ENCODE peak calls at places on chromosomes 5 and 9, in nine cellular contexts. One of them, this sample, is unnamed.

GRCh38 chr5:54658014-54658413 is 140.5 kb downstream of the SNX18 start:
- DNase-seq in osteocyte: no peak
- DNase-seq in psoas muscle: no peak
- DNase-seq in GM20000: no peak
- DNase-seq in A673: peak; percentile 85
- DNase-seq in spleen: no peak
- DNase-seq in cardiac muscle cell: no peak
- DNase-seq in nephron progenitor cell: no peak
- DNase-seq in choroid plexus epithelial cell: peak; percentile 96
- DNase-seq in this sample: no peak

GRCh38 chr9:18438951-18439350 is 35.0 kb upstream of the ADAMTSL1 start:
- DNase-seq in osteocyte: no peak
- DNase-seq in psoas muscle: no peak
- DNase-seq in GM20000: no peak
- DNase-seq in A673: no peak
- DNase-seq in spleen: no peak
- DNase-seq in cardiac muscle cell: no peak
- DNase-seq in nephron progenitor cell: no peak
- DNase-seq in choroid plexus epithelial cell: no peak
- DNase-seq in this sample: no peak

GRCh38 chr9:88746029-88746743 is 211.2 kb downstream of the NXNL2 start:
- DNase-seq in osteocyte: no peak
- DNase-seq in psoas muscle: peak; percentile 78
- DNase-seq in GM20000: no peak
- DNase-seq in A673: peak; percentile 83
- DNase-seq in spleen: peak; percentile 37
- DNase-seq in cardiac muscle cell: no peak
- DNase-seq in nephron progenitor cell: no peak
- DNase-seq in choroid plexus epithelial cell: peak; percentile 97
- DNase-seq in this sample: peak; percentile 83

GRCh38 chr9:18137815-18138214 is 336.1 kb upstream of the ADAMTSL1 start:
- DNase-seq in osteocyte: no peak
- DNase-seq in psoas muscle: no peak
- DNase-seq in GM20000: no peak
- DNase-seq in A673: no peak
- DNase-seq in spleen: no peak
- DNase-seq in cardiac muscle cell: no peak
- DNase-seq in nephron progenitor cell: no peak
- DNase-seq in choroid plexus epithelial cell: no peak
- DNase-seq in this sample: no peak

GRCh38 chr5:38452201-38452600 is 104.2 kb downstream of the LIFR start:
- DNase-seq in osteocyte: no peak
- DNase-seq in psoas muscle: no peak
- DNase-seq in GM20000: no peak
- DNase-seq in A673: no peak
- DNase-seq in spleen: no peak
- DNase-seq in cardiac muscle cell: no peak
- DNase-seq in nephron progenitor cell: no peak
- DNase-seq in choroid plexus epithelial cell: no peak
- DNase-seq in this sample: no peak

GRCh38 chr5:143338658-143339366 is 64.7 kb downstream of the NR3C1 start:
- DNase-seq in osteocyte: no peak
- DNase-seq in psoas muscle: no peak
- DNase-seq in GM20000: no peak
- DNase-seq in A673: no peak
- DNase-seq in spleen: no peak
- DNase-seq in cardiac muscle cell: no peak
- DNase-seq in nephron progenitor cell: no peak
- DNase-seq in choroid plexus epithelial cell: peak; percentile 83
- DNase-seq in this sample: no peak

GRCh38 chr5:64766105-64766504 is 2.4 kb downstream of the SREK1IP1 start:
- DNase-seq in osteocyte: no peak
- DNase-seq in psoas muscle: no peak
- DNase-seq in GM20000: no peak
- DNase-seq in A673: no peak
- DNase-seq in spleen: no peak
- DNase-seq in cardiac muscle cell: no peak
- DNase-seq in nephron progenitor cell: no peak
- DNase-seq in choroid plexus epithelial cell: no peak
- DNase-seq in this sample: no peak

GRCh38 chr9:112540800-112541199 is 54.2 kb downstream of the KIAA1958 start:
- DNase-seq in osteocyte: no peak
- DNase-seq in psoas muscle: no peak
- DNase-seq in GM20000: no peak
- DNase-seq in A673: no peak
- DNase-seq in spleen: no peak
- DNase-seq in cardiac muscle cell: no peak
- DNase-seq in nephron progenitor cell: no peak
- DNase-seq in choroid plexus epithelial cell: no peak
- DNase-seq in this sample: no peak

GRCh38 chr9:114250235-114250568 is 72.7 kb upstream of the ORM1 start:
- DNase-seq in osteocyte: no peak
- DNase-seq in psoas muscle: peak; percentile 92
- DNase-seq in GM20000: no peak
- DNase-seq in A673: peak; percentile 67
- DNase-seq in spleen: no peak
- DNase-seq in cardiac muscle cell: no peak
- DNase-seq in nephron progenitor cell: no peak
- DNase-seq in choroid plexus epithelial cell: peak; percentile 35
- DNase-seq in this sample: peak; percentile 87

GRCh38 chr5:5353681-5354080 is 68.8 kb upstream of the ICE1 start:
- DNase-seq in osteocyte: no peak
- DNase-seq in psoas muscle: no peak
- DNase-seq in GM20000: no peak
- DNase-seq in A673: no peak
- DNase-seq in spleen: no peak
- DNase-seq in cardiac muscle cell: no peak
- DNase-seq in nephron progenitor cell: no peak
- DNase-seq in choroid plexus epithelial cell: no peak
- DNase-seq in this sample: no peak

GRCh38 chr9:103301051-103301450 is 305.9 kb downstream of the CYLC2 start:
- DNase-seq in osteocyte: no peak
- DNase-seq in psoas muscle: no peak
- DNase-seq in GM20000: no peak
- DNase-seq in A673: no peak
- DNase-seq in spleen: no peak
- DNase-seq in cardiac muscle cell: no peak
- DNase-seq in nephron progenitor cell: no peak
- DNase-seq in choroid plexus epithelial cell: no peak
- DNase-seq in this sample: no peak

GRCh38 chr5:162282191-162282590 is 214.6 kb downstream of the GABRG2 start:
- DNase-seq in osteocyte: no peak
- DNase-seq in psoas muscle: no peak
- DNase-seq in GM20000: no peak
- DNase-seq in A673: no peak
- DNase-seq in spleen: no peak
- DNase-seq in cardiac muscle cell: no peak
- DNase-seq in nephron progenitor cell: no peak
- DNase-seq in choroid plexus epithelial cell: no peak
- DNase-seq in this sample: no peak

GRCh38 chr5:74179183-74179582 is 461.3 kb downstream of the ENC1 start:
- DNase-seq in osteocyte: no peak
- DNase-seq in psoas muscle: no peak
- DNase-seq in GM20000: no peak
- DNase-seq in A673: no peak
- DNase-seq in spleen: no peak
- DNase-seq in cardiac muscle cell: no peak
- DNase-seq in nephron progenitor cell: no peak
- DNase-seq in choroid plexus epithelial cell: peak; percentile 91
- DNase-seq in this sample: no peak

GRCh38 chr5:173926359-173926758 is 38.2 kb downstream of the CPEB4 start:
- DNase-seq in osteocyte: no peak
- DNase-seq in psoas muscle: no peak
- DNase-seq in GM20000: no peak
- DNase-seq in A673: no peak
- DNase-seq in spleen: no peak
- DNase-seq in cardiac muscle cell: peak; percentile 59
- DNase-seq in nephron progenitor cell: no peak
- DNase-seq in choroid plexus epithelial cell: peak; percentile 24
- DNase-seq in this sample: no peak

GRCh38 chr9:135506327-135507103 is 6.0 kb downstream of the MRPS2 start:
- DNase-seq in osteocyte: no peak
- DNase-seq in psoas muscle: no peak
- DNase-seq in GM20000: no peak
- DNase-seq in A673: no peak
- DNase-seq in spleen: peak; percentile 76
- DNase-seq in cardiac muscle cell: no peak
- DNase-seq in nephron progenitor cell: peak; percentile 55
- DNase-seq in choroid plexus epithelial cell: no peak
- DNase-seq in this sample: no peak

GRCh38 chr9:137540536-137540935 is 9.7 kb downstream of the PNPLA7 start:
- DNase-seq in osteocyte: no peak
- DNase-seq in psoas muscle: peak; percentile 45
- DNase-seq in GM20000: no peak
- DNase-seq in A673: no peak
- DNase-seq in spleen: no peak
- DNase-seq in cardiac muscle cell: no peak
- DNase-seq in nephron progenitor cell: no peak
- DNase-seq in choroid plexus epithelial cell: no peak
- DNase-seq in this sample: no peak

DNA sequence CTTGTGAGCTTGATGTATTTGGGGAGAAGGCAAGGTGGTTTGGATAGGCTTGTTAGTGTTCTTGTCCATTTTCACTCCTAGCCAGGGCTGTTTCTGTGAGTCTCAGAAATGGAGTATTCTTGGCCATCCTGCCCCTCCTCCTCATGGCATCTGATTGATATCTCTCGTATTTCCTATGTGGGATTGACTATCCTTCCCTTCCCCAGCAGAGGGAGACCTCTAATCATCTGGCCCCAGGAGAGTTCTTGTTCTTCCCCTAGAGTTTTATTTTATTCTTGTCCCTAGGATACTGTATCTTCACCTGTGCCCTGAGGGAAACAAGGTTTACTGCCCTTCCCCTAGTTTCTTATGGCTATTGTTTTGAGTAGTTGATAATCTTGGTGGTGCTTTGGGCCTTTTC is 114.4 kb downstream of the VPS13A start:
- DNase-seq in osteocyte: no peak
- DNase-seq in psoas muscle: no peak
- DNase-seq in GM20000: no peak
- DNase-seq in A673: peak; percentile 75
- DNase-seq in spleen: no peak
- DNase-seq in cardiac muscle cell: no peak
- DNase-seq in nephron progenitor cell: peak; percentile 3
- DNase-seq in choroid plexus epithelial cell: peak; percentile 73
- DNase-seq in this sample: no peak
- TF ChIP-seq CTCF in osteocyte: peak; percentile 41
- TF ChIP-seq CTCF in psoas muscle: no peak
- TF ChIP-seq CTCF in GM20000: no peak
- TF ChIP-seq CTCF in A673: peak; percentile 71
- TF ChIP-seq CTCF in spleen: peak; percentile 28
- TF ChIP-seq CTCF in cardiac muscle cell: peak; percentile 47
- TF ChIP-seq CTCF in nephron progenitor cell: peak; percentile 45
- TF ChIP-seq CTCF in choroid plexus epithelial cell: peak; percentile 81
- TF ChIP-seq CTCF in this sample: peak; percentile 49

GRCh38 chr5:61471352-61471751 is 139.3 kb downstream of the ZSWIM6 start:
- DNase-seq in osteocyte: no peak
- DNase-seq in psoas muscle: no peak
- DNase-seq in GM20000: no peak
- DNase-seq in A673: no peak
- DNase-seq in spleen: no peak
- DNase-seq in cardiac muscle cell: no peak
- DNase-seq in nephron progenitor cell: no peak
- DNase-seq in choroid plexus epithelial cell: no peak
- DNase-seq in this sample: no peak

GRCh38 chr5:61472172-61472958 is 140.3 kb downstream of the ZSWIM6 start:
- DNase-seq in osteocyte: no peak
- DNase-seq in psoas muscle: no peak
- DNase-seq in GM20000: no peak
- DNase-seq in A673: no peak
- DNase-seq in spleen: no peak
- DNase-seq in cardiac muscle cell: no peak
- DNase-seq in nephron progenitor cell: no peak
- DNase-seq in choroid plexus epithelial cell: no peak
- DNase-seq in this sample: no peak

GRCh38 chr5:61466017-61466416 is 134.0 kb downstream of the ZSWIM6 start:
- DNase-seq in osteocyte: no peak
- DNase-seq in psoas muscle: no peak
- DNase-seq in GM20000: no peak
- DNase-seq in A673: no peak
- DNase-seq in spleen: no peak
- DNase-seq in cardiac muscle cell: no peak
- DNase-seq in nephron progenitor cell: no peak
- DNase-seq in choroid plexus epithelial cell: no peak
- DNase-seq in this sample: no peak

GRCh38 chr5:61467766-61468482 is 135.9 kb downstream of the ZSWIM6 start:
- DNase-seq in osteocyte: no peak
- DNase-seq in psoas muscle: no peak
- DNase-seq in GM20000: no peak
- DNase-seq in A673: peak; percentile 63
- DNase-seq in spleen: no peak
- DNase-seq in cardiac muscle cell: no peak
- DNase-seq in nephron progenitor cell: no peak
- DNase-seq in choroid plexus epithelial cell: peak; percentile 56
- DNase-seq in this sample: peak; percentile 4

DNA sequence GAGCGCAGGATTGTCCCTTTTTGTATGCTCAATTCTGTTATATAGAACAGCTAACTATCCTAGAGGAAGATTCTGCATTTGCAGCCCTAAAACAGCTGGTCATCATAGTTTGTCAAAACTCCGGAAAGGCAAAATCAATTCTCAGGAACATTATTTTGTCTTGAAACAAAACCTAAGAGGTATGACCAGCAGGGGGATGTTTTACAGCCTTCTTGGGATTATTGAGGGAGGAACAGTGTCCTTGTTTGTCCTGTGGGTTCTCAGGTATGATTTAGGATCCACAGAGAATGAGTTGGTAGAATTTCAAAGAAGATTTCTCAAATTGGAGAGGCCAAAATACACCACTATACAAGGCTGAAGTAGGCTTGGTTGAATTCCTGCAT is 136.4 kb downstream of the ZSWIM6 start:
- DNase-seq in osteocyte: no peak
- DNase-seq in psoas muscle: no peak
- DNase-seq in GM20000: no peak
- DNase-seq in A673: peak; percentile 52
- DNase-seq in spleen: no peak
- DNase-seq in cardiac muscle cell: no peak
- DNase-seq in nephron progenitor cell: no peak
- DNase-seq in choroid plexus epithelial cell: no peak
- DNase-seq in this sample: no peak
- TF ChIP-seq CTCF in osteocyte: peak; percentile 24
- TF ChIP-seq CTCF in psoas muscle: peak; percentile 2
- TF ChIP-seq CTCF in GM20000: no peak
- TF ChIP-seq CTCF in A673: peak; percentile 27
- TF ChIP-seq CTCF in spleen: no peak
- TF ChIP-seq CTCF in cardiac muscle cell: no peak
- TF ChIP-seq CTCF in nephron progenitor cell: no peak
- TF ChIP-seq CTCF in choroid plexus epithelial cell: peak; percentile 41
- TF ChIP-seq CTCF in this sample: no peak

GRCh38 chr5:101590384-101590783 is 687.3 kb upstream of the ST8SIA4 start:
- DNase-seq in osteocyte: no peak
- DNase-seq in psoas muscle: no peak
- DNase-seq in GM20000: peak; percentile 3
- DNase-seq in A673: peak; percentile 5
- DNase-seq in spleen: no peak
- DNase-seq in cardiac muscle cell: no peak
- DNase-seq in nephron progenitor cell: no peak
- DNase-seq in choroid plexus epithelial cell: no peak
- DNase-seq in this sample: no peak
- TF ChIP-seq CTCF in osteocyte: no peak
- TF ChIP-seq CTCF in psoas muscle: no peak
- TF ChIP-seq CTCF in GM20000: no peak
- TF ChIP-seq CTCF in A673: peak; percentile 30
- TF ChIP-seq CTCF in spleen: no peak
- TF ChIP-seq CTCF in cardiac muscle cell: no peak
- TF ChIP-seq CTCF in nephron progenitor cell: peak; percentile 36
- TF ChIP-seq CTCF in choroid plexus epithelial cell: peak; percentile 20
- TF ChIP-seq CTCF in this sample: peak; percentile 26

GRCh38 chr5:23820764-23821471 is 313.5 kb downstream of the PRDM9 start:
- DNase-seq in osteocyte: no peak
- DNase-seq in psoas muscle: no peak
- DNase-seq in GM20000: no peak
- DNase-seq in A673: peak; percentile 69
- DNase-seq in spleen: no peak
- DNase-seq in cardiac muscle cell: peak; percentile 61
- DNase-seq in nephron progenitor cell: peak; percentile 4
- DNase-seq in choroid plexus epithelial cell: peak; percentile 35
- DNase-seq in this sample: no peak
- TF ChIP-seq CTCF in osteocyte: peak; percentile 61
- TF ChIP-seq CTCF in psoas muscle: no peak
- TF ChIP-seq CTCF in GM20000: peak; percentile 25
- TF ChIP-seq CTCF in A673: peak; percentile 74
- TF ChIP-seq CTCF in spleen: no peak
- TF ChIP-seq CTCF in cardiac muscle cell: peak; percentile 32
- TF ChIP-seq CTCF in nephron progenitor cell: peak; percentile 54
- TF ChIP-seq CTCF in choroid plexus epithelial cell: peak; percentile 33
- TF ChIP-seq CTCF in this sample: no peak